ENCODE peak calls at places on chromosomes 11 and 22, in five cellular contexts. One of them, this sample, is unnamed.

GRCh38 chr22:31313366-31314147 is 21.3 kb upstream of the PIK3IP1 start:
- DNase-seq in Ammon's horn: peak
- DNase-seq in NCI-H345: peak
- DNase-seq in colonic mucosa: peak
- DNase-seq in stimulated activated CD8-positive, alpha-beta memory T cell treated with anti-CD3 and anti-CD28 coated beads, Interleukin-7, amount 100 ng/mL, for 1 hour: peak
- DNase-seq in this sample: peak

GRCh38 chr22:47090591-47091240 is 328.3 kb downstream of the TBC1D22A start:
- DNase-seq in colonic mucosa: no peak
- DNase-seq in stimulated activated CD8-positive, alpha-beta memory T cell treated with anti-CD3 and anti-CD28 coated beads, Interleukin-7, amount 100 ng/mL, for 1 hour: no peak
- DNase-seq in Ammon's horn: no peak
- DNase-seq in NCI-H345: peak
- DNase-seq in this sample: peak

GRCh38 chr22:19455585-19456370 is 8.3 kb upstream of the C22orf39 start:
- DNase-seq in Ammon's horn: no peak
- DNase-seq in colonic mucosa: no peak
- DNase-seq in NCI-H345: no peak
- DNase-seq in stimulated activated CD8-positive, alpha-beta memory T cell treated with anti-CD3 and anti-CD28 coated beads, Interleukin-7, amount 100 ng/mL, for 1 hour: no peak
- DNase-seq in this sample: no peak

GRCh38 chr11:128375941-128376340 is 211.4 kb downstream of the ETS1 start:
- DNase-seq in stimulated activated CD8-positive, alpha-beta memory T cell treated with anti-CD3 and anti-CD28 coated beads, Interleukin-7, amount 100 ng/mL, for 1 hour: no peak
- DNase-seq in colonic mucosa: no peak
- DNase-seq in Ammon's horn: no peak
- DNase-seq in NCI-H345: no peak
- DNase-seq in this sample: no peak

GRCh38 chr11:123180166-123180565 is 14.9 kb downstream of the CLMP start:
- DNase-seq in colonic mucosa: no peak
- DNase-seq in stimulated activated CD8-positive, alpha-beta memory T cell treated with anti-CD3 and anti-CD28 coated beads, Interleukin-7, amount 100 ng/mL, for 1 hour: no peak
- DNase-seq in Ammon's horn: no peak
- DNase-seq in NCI-H345: no peak
- DNase-seq in this sample: no peak

GRCh38 chr11:133227674-133228111 is 304.6 kb downstream of the OPCML start:
- DNase-seq in Ammon's horn: no peak
- DNase-seq in NCI-H345: peak
- DNase-seq in colonic mucosa: no peak
- DNase-seq in stimulated activated CD8-positive, alpha-beta memory T cell treated with anti-CD3 and anti-CD28 coated beads, Interleukin-7, amount 100 ng/mL, for 1 hour: no peak
- DNase-seq in this sample: no peak

GRCh38 chr22:22069450-22070370 is 87.1 kb upstream of the TOP3B start:
- DNase-seq in NCI-H345: no peak
- DNase-seq in colonic mucosa: no peak
- DNase-seq in stimulated activated CD8-positive, alpha-beta memory T cell treated with anti-CD3 and anti-CD28 coated beads, Interleukin-7, amount 100 ng/mL, for 1 hour: no peak
- DNase-seq in Ammon's horn: no peak
- DNase-seq in this sample: no peak

GRCh38 chr22:50739894-50740293 is 1.9 kb downstream of the ACR start:
- DNase-seq in NCI-H345: peak
- DNase-seq in Ammon's horn: no peak
- DNase-seq in stimulated activated CD8-positive, alpha-beta memory T cell treated with anti-CD3 and anti-CD28 coated beads, Interleukin-7, amount 100 ng/mL, for 1 hour: no peak
- DNase-seq in colonic mucosa: no peak
- DNase-seq in this sample: no peak

GRCh38 chr11:76251223-76251575 is 44.9 kb upstream of the WNT11 start:
- DNase-seq in stimulated activated CD8-positive, alpha-beta memory T cell treated with anti-CD3 and anti-CD28 coated beads, Interleukin-7, amount 100 ng/mL, for 1 hour: no peak
- DNase-seq in Ammon's horn: no peak
- DNase-seq in colonic mucosa: no peak
- DNase-seq in NCI-H345: no peak
- DNase-seq in this sample: no peak

GRCh38 chr11:72083414-72083813 is 2.8 kb downstream of the LRRC51 start:
- DNase-seq in stimulated activated CD8-positive, alpha-beta memory T cell treated with anti-CD3 and anti-CD28 coated beads, Interleukin-7, amount 100 ng/mL, for 1 hour: no peak
- DNase-seq in NCI-H345: no peak
- DNase-seq in Ammon's horn: no peak
- DNase-seq in colonic mucosa: no peak
- DNase-seq in this sample: no peak

GRCh38 chr11:131561486-131561885 is 191.1 kb downstream of the NTM start:
- DNase-seq in NCI-H345: no peak
- DNase-seq in stimulated activated CD8-positive, alpha-beta memory T cell treated with anti-CD3 and anti-CD28 coated beads, Interleukin-7, amount 100 ng/mL, for 1 hour: no peak
- DNase-seq in Ammon's horn: no peak
- DNase-seq in colonic mucosa: no peak
- DNase-seq in this sample: no peak

GRCh38 chr11:118277312-118277711 is 13.2 kb upstream of the MPZL2 start:
- DNase-seq in NCI-H345: no peak
- DNase-seq in colonic mucosa: no peak
- DNase-seq in Ammon's horn: no peak
- DNase-seq in stimulated activated CD8-positive, alpha-beta memory T cell treated with anti-CD3 and anti-CD28 coated beads, Interleukin-7, amount 100 ng/mL, for 1 hour: no peak
- DNase-seq in this sample: no peak

GRCh38 chr22:36442506-36443197 is 38.8 kb downstream of the TXN2 start:
- DNase-seq in colonic mucosa: peak
- DNase-seq in NCI-H345: peak
- DNase-seq in stimulated activated CD8-positive, alpha-beta memory T cell treated with anti-CD3 and anti-CD28 coated beads, Interleukin-7, amount 100 ng/mL, for 1 hour: no peak
- DNase-seq in Ammon's horn: no peak
- DNase-seq in this sample: no peak

GRCh38 chr11:116465056-116465455 is 307.7 kb downstream of the BUD13 start:
- DNase-seq in colonic mucosa: no peak
- DNase-seq in stimulated activated CD8-positive, alpha-beta memory T cell treated with anti-CD3 and anti-CD28 coated beads, Interleukin-7, amount 100 ng/mL, for 1 hour: no peak
- DNase-seq in NCI-H345: no peak
- DNase-seq in Ammon's horn: no peak
- DNase-seq in this sample: no peak

GRCh38 chr22:44311855-44312170 is 938 bp downstream of the SHISAL1 start:
- DNase-seq in NCI-H345: no peak
- DNase-seq in stimulated activated CD8-positive, alpha-beta memory T cell treated with anti-CD3 and anti-CD28 coated beads, Interleukin-7, amount 100 ng/mL, for 1 hour: no peak
- DNase-seq in Ammon's horn: no peak
- DNase-seq in colonic mucosa: no peak
- DNase-seq in this sample: no peak

GRCh38 chr11:42315267-42315666 is 855.8 kb upstream of the LRRC4C start:
- DNase-seq in NCI-H345: no peak
- DNase-seq in Ammon's horn: no peak
- DNase-seq in colonic mucosa: no peak
- DNase-seq in stimulated activated CD8-positive, alpha-beta memory T cell treated with anti-CD3 and anti-CD28 coated beads, Interleukin-7, amount 100 ng/mL, for 1 hour: no peak
- DNase-seq in this sample: no peak

GRCh38 chr22:45317551-45318167 is 7.9 kb downstream of the FAM118A start:
- DNase-seq in stimulated activated CD8-positive, alpha-beta memory T cell treated with anti-CD3 and anti-CD28 coated beads, Interleukin-7, amount 100 ng/mL, for 1 hour: no peak
- DNase-seq in colonic mucosa: peak
- DNase-seq in Ammon's horn: peak
- DNase-seq in NCI-H345: no peak
- DNase-seq in this sample: peak

GRCh38 chr11:58900479-58901420 is 38.5 kb upstream of the GLYATL1 start:
- DNase-seq in stimulated activated CD8-positive, alpha-beta memory T cell treated with anti-CD3 and anti-CD28 coated beads, Interleukin-7, amount 100 ng/mL, for 1 hour: no peak
- DNase-seq in Ammon's horn: peak
- DNase-seq in NCI-H345: no peak
- DNase-seq in colonic mucosa: peak
- DNase-seq in this sample: no peak

GRCh38 chr22:19232620-19233019 is 54.1 kb upstream of the SLC25A1 start:
- DNase-seq in Ammon's horn: no peak
- DNase-seq in NCI-H345: peak
- DNase-seq in stimulated activated CD8-positive, alpha-beta memory T cell treated with anti-CD3 and anti-CD28 coated beads, Interleukin-7, amount 100 ng/mL, for 1 hour: no peak
- DNase-seq in colonic mucosa: no peak
- DNase-seq in this sample: no peak

GRCh38 chr11:117442869-117443239 is 115.2 kb downstream of the CEP164 start:
- DNase-seq in Ammon's horn: no peak
- DNase-seq in NCI-H345: no peak
- DNase-seq in stimulated activated CD8-positive, alpha-beta memory T cell treated with anti-CD3 and anti-CD28 coated beads, Interleukin-7, amount 100 ng/mL, for 1 hour: no peak
- DNase-seq in colonic mucosa: no peak
- DNase-seq in this sample: no peak

This sample was measured in central memory CD8-positive, alpha-beta T cell.